ENCODE peak calls at places on chromosomes 7 and 10, in five cellular contexts. One of them, this sample, is unnamed.

GRCh38 chr10:64430690-64431323 is 909.6 kb downstream of the REEP3 start:
- DNase-seq in foreskin keratinocyte: no peak
- DNase-seq in iris pigment epithelial cell: no peak
- DNase-seq in GM18507: no peak
- DNase-seq in lung: no peak
- DNase-seq in this sample: no peak

GRCh38 chr7:113207441-113207840 is 89.1 kb upstream of the SMIM30 start:
- DNase-seq in foreskin keratinocyte: no peak
- DNase-seq in iris pigment epithelial cell: no peak
- DNase-seq in GM18507: no peak
- DNase-seq in lung: no peak
- DNase-seq in this sample: no peak

GRCh38 chr7:42997611-42998010 is 65.4 kb downstream of the MRPL32 start:
- DNase-seq in foreskin keratinocyte: no peak
- DNase-seq in iris pigment epithelial cell: no peak
- DNase-seq in GM18507: no peak
- DNase-seq in lung: no peak
- DNase-seq in this sample: no peak

GRCh38 chr7:80942261-80943041 is 23.6 kb upstream of the SEMA3C start:
- DNase-seq in foreskin keratinocyte: peak; percentile 100
- DNase-seq in iris pigment epithelial cell: peak; percentile 98
- DNase-seq in GM18507: no peak
- DNase-seq in lung: peak; percentile 58
- DNase-seq in this sample: peak; percentile 94

GRCh38 chr7:97118306-97118917 is 914 bp downstream of the SDHAF3 start:
- DNase-seq in foreskin keratinocyte: no peak
- DNase-seq in iris pigment epithelial cell: peak; percentile 14
- DNase-seq in GM18507: no peak
- DNase-seq in lung: no peak
- DNase-seq in this sample: no peak

GRCh38 chr10:58107506-58107905 is 160.2 kb downstream of the IPMK start:
- DNase-seq in foreskin keratinocyte: peak; percentile 49
- DNase-seq in iris pigment epithelial cell: peak; percentile 37
- DNase-seq in GM18507: no peak
- DNase-seq in lung: no peak
- DNase-seq in this sample: peak; percentile 30

GRCh38 chr10:10208156-10208555 is 809.5 kb upstream of the CELF2 start:
- DNase-seq in foreskin keratinocyte: no peak
- DNase-seq in iris pigment epithelial cell: no peak
- DNase-seq in GM18507: no peak
- DNase-seq in lung: no peak
- DNase-seq in this sample: no peak

GRCh38 chr10:80324086-80324485 is 32.5 kb downstream of the DYDC1 start:
- DNase-seq in foreskin keratinocyte: no peak
- DNase-seq in iris pigment epithelial cell: peak; percentile 26
- DNase-seq in GM18507: no peak
- DNase-seq in lung: no peak
- DNase-seq in this sample: peak; percentile 38

GRCh38 chr7:73433924-73434700 is 534 bp downstream of the FZD9 start:
- DNase-seq in foreskin keratinocyte: no peak
- DNase-seq in iris pigment epithelial cell: no peak
- DNase-seq in GM18507: no peak
- DNase-seq in lung: no peak
- DNase-seq in this sample: no peak

GRCh38 chr7:13850185-13850752 is 139.2 kb downstream of the ETV1 start:
- DNase-seq in foreskin keratinocyte: peak; percentile 98
- DNase-seq in iris pigment epithelial cell: peak; percentile 99
- DNase-seq in GM18507: no peak
- DNase-seq in lung: no peak
- DNase-seq in this sample: peak; percentile 87

GRCh38 chr7:116316838-116317612 is 106.7 kb downstream of the TES start:
- DNase-seq in foreskin keratinocyte: peak; percentile 99
- DNase-seq in iris pigment epithelial cell: peak; percentile 100
- DNase-seq in GM18507: no peak
- DNase-seq in lung: peak; percentile 71
- DNase-seq in this sample: peak; percentile 90

GRCh38 chr10:4141471-4141870 is 356.5 kb upstream of the KLF6 start:
- DNase-seq in foreskin keratinocyte: no peak
- DNase-seq in iris pigment epithelial cell: peak; percentile 39
- DNase-seq in GM18507: no peak
- DNase-seq in lung: no peak
- DNase-seq in this sample: no peak

GRCh38 chr10:8069627-8070026 is 15.1 kb downstream of the GATA3 start:
- DNase-seq in foreskin keratinocyte: no peak
- DNase-seq in iris pigment epithelial cell: peak; percentile 29
- DNase-seq in GM18507: no peak
- DNase-seq in lung: no peak
- DNase-seq in this sample: no peak

GRCh38 chr7:47485640-47486435 is 96.1 kb downstream of the TNS3 start:
- DNase-seq in foreskin keratinocyte: no peak
- DNase-seq in iris pigment epithelial cell: no peak
- DNase-seq in GM18507: no peak
- DNase-seq in lung: peak; percentile 44
- DNase-seq in this sample: no peak

GRCh38 chr10:23390809-23391208 is 46.2 kb upstream of the C10orf67 start:
- DNase-seq in foreskin keratinocyte: no peak
- DNase-seq in iris pigment epithelial cell: no peak
- DNase-seq in GM18507: no peak
- DNase-seq in lung: no peak
- DNase-seq in this sample: no peak

GRCh38 chr7:45035909-45036308 is 35.9 kb downstream of the CCM2 start:
- DNase-seq in foreskin keratinocyte: no peak
- DNase-seq in iris pigment epithelial cell: no peak
- DNase-seq in GM18507: no peak
- DNase-seq in lung: no peak
- DNase-seq in this sample: no peak

GRCh38 chr7:114081606-114082425 is 163.0 kb upstream of the PPP1R3A start:
- DNase-seq in foreskin keratinocyte: no peak
- DNase-seq in iris pigment epithelial cell: peak; percentile 63
- DNase-seq in GM18507: no peak
- DNase-seq in lung: no peak
- DNase-seq in this sample: peak; percentile 36

This sample was measured in RWPE1.